ENCODE peak calls at places on chromosomes 2 and 18, in six cellular contexts. One of them, this sample, is unnamed.

GRCh38 chr2:190352668-190353536 is 9.5 kb downstream of the INPP1 start:
- DNase-seq in fibroblast of pulmonary artery: no peak
- DNase-seq in HFF-Myc: no peak
- DNase-seq in lower leg skin: no peak
- DNase-seq in right lobe of liver: peak
- DNase-seq in fibroblast of the aortic adventitia: peak
- DNase-seq in this sample: no peak

GRCh38 chr2:20148411-20148810 is 76.5 kb downstream of the SDC1 start:
- DNase-seq in fibroblast of pulmonary artery: no peak
- DNase-seq in HFF-Myc: no peak
- DNase-seq in lower leg skin: no peak
- DNase-seq in right lobe of liver: no peak
- DNase-seq in fibroblast of the aortic adventitia: no peak
- DNase-seq in this sample: no peak

GRCh38 chr2:37653805-37654378 is 17.6 kb downstream of the CDC42EP3 start:
- DNase-seq in fibroblast of pulmonary artery: no peak
- DNase-seq in HFF-Myc: no peak
- DNase-seq in lower leg skin: peak
- DNase-seq in right lobe of liver: peak
- DNase-seq in fibroblast of the aortic adventitia: no peak
- DNase-seq in this sample: no peak

GRCh38 chr2:85886585-85886984 is 2.2 kb downstream of the ST3GAL5 start:
- DNase-seq in fibroblast of pulmonary artery: peak
- DNase-seq in HFF-Myc: peak
- DNase-seq in lower leg skin: peak
- DNase-seq in right lobe of liver: no peak
- DNase-seq in fibroblast of the aortic adventitia: peak
- DNase-seq in this sample: peak

GRCh38 chr18:23283933-23284430 is 148.7 kb downstream of the CABLES1 start:
- DNase-seq in fibroblast of pulmonary artery: peak
- DNase-seq in HFF-Myc: no peak
- DNase-seq in lower leg skin: no peak
- DNase-seq in right lobe of liver: no peak
- DNase-seq in fibroblast of the aortic adventitia: peak
- DNase-seq in this sample: peak

GRCh38 chr18:79965119-79965902 is 868 bp downstream of the HSBP1L1 start:
- DNase-seq in fibroblast of pulmonary artery: peak
- DNase-seq in HFF-Myc: peak
- DNase-seq in lower leg skin: no peak
- DNase-seq in right lobe of liver: peak
- DNase-seq in fibroblast of the aortic adventitia: peak
- DNase-seq in this sample: peak

GRCh38 chr2:138919336-138919735 is 139.1 kb upstream of the NXPH2 start:
- DNase-seq in fibroblast of pulmonary artery: no peak
- DNase-seq in HFF-Myc: no peak
- DNase-seq in lower leg skin: no peak
- DNase-seq in right lobe of liver: no peak
- DNase-seq in fibroblast of the aortic adventitia: no peak
- DNase-seq in this sample: no peak

GRCh38 chr2:3408781-3409180 is 29.3 kb downstream of the TRAPPC12 start:
- DNase-seq in fibroblast of pulmonary artery: no peak
- DNase-seq in HFF-Myc: no peak
- DNase-seq in lower leg skin: no peak
- DNase-seq in right lobe of liver: no peak
- DNase-seq in fibroblast of the aortic adventitia: no peak
- DNase-seq in this sample: no peak

GRCh38 chr2:127535422-127535901 is at the start of gene MYO7B:
- DNase-seq in fibroblast of pulmonary artery: no peak
- DNase-seq in HFF-Myc: no peak
- DNase-seq in lower leg skin: no peak
- DNase-seq in right lobe of liver: no peak
- DNase-seq in fibroblast of the aortic adventitia: no peak
- DNase-seq in this sample: no peak

GRCh38 chr2:37388074-37388473 is 43.6 kb downstream of the QPCT start:
- DNase-seq in fibroblast of pulmonary artery: peak
- DNase-seq in HFF-Myc: no peak
- DNase-seq in lower leg skin: no peak
- DNase-seq in right lobe of liver: no peak
- DNase-seq in fibroblast of the aortic adventitia: peak
- DNase-seq in this sample: peak

GRCh38 chr18:55587341-55588000 is 521 bp downstream of the TCF4 start:
- DNase-seq in fibroblast of pulmonary artery: peak
- DNase-seq in HFF-Myc: peak
- DNase-seq in lower leg skin: peak
- DNase-seq in right lobe of liver: peak
- DNase-seq in fibroblast of the aortic adventitia: peak
- DNase-seq in this sample: no peak

GRCh38 chr18:31042068-31042390 is 513 bp downstream of the DSC3 start:
- DNase-seq in fibroblast of pulmonary artery: no peak
- DNase-seq in HFF-Myc: no peak
- DNase-seq in lower leg skin: no peak
- DNase-seq in right lobe of liver: no peak
- DNase-seq in fibroblast of the aortic adventitia: no peak
- DNase-seq in this sample: no peak

GRCh38 chr2:63735931-63736820 is 105.5 kb upstream of the UGP2 start:
- DNase-seq in fibroblast of pulmonary artery: peak
- DNase-seq in HFF-Myc: peak
- DNase-seq in lower leg skin: no peak
- DNase-seq in right lobe of liver: no peak
- DNase-seq in fibroblast of the aortic adventitia: peak
- DNase-seq in this sample: peak

GRCh38 chr2:183229386-183229785 is 105.1 kb downstream of the NUP35 start:
- DNase-seq in fibroblast of pulmonary artery: peak
- DNase-seq in HFF-Myc: no peak
- DNase-seq in lower leg skin: no peak
- DNase-seq in right lobe of liver: no peak
- DNase-seq in fibroblast of the aortic adventitia: no peak
- DNase-seq in this sample: peak

GRCh38 chr2:221850076-221850475 is 278.0 kb upstream of the EPHA4 start:
- DNase-seq in fibroblast of pulmonary artery: no peak
- DNase-seq in HFF-Myc: no peak
- DNase-seq in lower leg skin: no peak
- DNase-seq in right lobe of liver: no peak
- DNase-seq in fibroblast of the aortic adventitia: peak
- DNase-seq in this sample: no peak

GRCh38 chr2:228762565-228762964 is 508.5 kb downstream of the PID1 start:
- DNase-seq in fibroblast of pulmonary artery: no peak
- DNase-seq in HFF-Myc: no peak
- DNase-seq in lower leg skin: no peak
- DNase-seq in right lobe of liver: no peak
- DNase-seq in fibroblast of the aortic adventitia: no peak
- DNase-seq in this sample: no peak

GRCh38 chr18:74515620-74516231 is 18.6 kb upstream of the CNDP1 start:
- DNase-seq in fibroblast of pulmonary artery: no peak
- DNase-seq in HFF-Myc: no peak
- DNase-seq in lower leg skin: no peak
- DNase-seq in right lobe of liver: peak
- DNase-seq in fibroblast of the aortic adventitia: no peak
- DNase-seq in this sample: no peak

GRCh38 chr2:147530033-147530432 is 314.8 kb upstream of the ACVR2A start:
- DNase-seq in fibroblast of pulmonary artery: no peak
- DNase-seq in HFF-Myc: no peak
- DNase-seq in lower leg skin: no peak
- DNase-seq in right lobe of liver: no peak
- DNase-seq in fibroblast of the aortic adventitia: no peak
- DNase-seq in this sample: no peak

GRCh38 chr2:39640107-39640506 is 25.6 kb upstream of the TMEM178A start:
- DNase-seq in fibroblast of pulmonary artery: no peak
- DNase-seq in HFF-Myc: no peak
- DNase-seq in lower leg skin: no peak
- DNase-seq in right lobe of liver: peak
- DNase-seq in fibroblast of the aortic adventitia: no peak
- DNase-seq in this sample: no peak

GRCh38 chr2:96099861-96100798 is 16.2 kb downstream of the ADRA2B start:
- DNase-seq in fibroblast of pulmonary artery: no peak
- DNase-seq in HFF-Myc: no peak
- DNase-seq in lower leg skin: no peak
- DNase-seq in right lobe of liver: peak
- DNase-seq in fibroblast of the aortic adventitia: no peak
- DNase-seq in this sample: no peak

GRCh38 chr2:207437136-207437856 is 92.5 kb upstream of the CREB1 start:
- DNase-seq in fibroblast of pulmonary artery: no peak
- DNase-seq in HFF-Myc: no peak
- DNase-seq in lower leg skin: no peak
- DNase-seq in right lobe of liver: no peak
- DNase-seq in fibroblast of the aortic adventitia: no peak
- DNase-seq in this sample: no peak

GRCh38 chr2:172927381-172928357 is 148.0 kb upstream of the MAP3K20 start:
- DNase-seq in fibroblast of pulmonary artery: peak
- DNase-seq in HFF-Myc: no peak
- DNase-seq in lower leg skin: peak
- DNase-seq in right lobe of liver: no peak
- DNase-seq in fibroblast of the aortic adventitia: peak
- DNase-seq in this sample: peak

GRCh38 chr18:13233746-13234527 is 15.4 kb downstream of the LDLRAD4 start:
- DNase-seq in fibroblast of pulmonary artery: no peak
- DNase-seq in HFF-Myc: no peak
- DNase-seq in lower leg skin: no peak
- DNase-seq in right lobe of liver: peak
- DNase-seq in fibroblast of the aortic adventitia: no peak
- DNase-seq in this sample: no peak

GRCh38 chr18:75247601-75248421 is 37.2 kb downstream of the TSHZ1 start:
- DNase-seq in fibroblast of pulmonary artery: peak
- DNase-seq in HFF-Myc: no peak
- DNase-seq in lower leg skin: no peak
- DNase-seq in right lobe of liver: no peak
- DNase-seq in fibroblast of the aortic adventitia: peak
- DNase-seq in this sample: peak

GRCh38 chr2:164661349-164661748 is 40.1 kb upstream of the GRB14 start:
- DNase-seq in fibroblast of pulmonary artery: peak
- DNase-seq in HFF-Myc: no peak
- DNase-seq in lower leg skin: no peak
- DNase-seq in right lobe of liver: no peak
- DNase-seq in fibroblast of the aortic adventitia: peak
- DNase-seq in this sample: no peak

GRCh38 chr2:17223171-17223570 is 295.1 kb downstream of the RAD51AP2 start:
- DNase-seq in fibroblast of pulmonary artery: no peak
- DNase-seq in HFF-Myc: no peak
- DNase-seq in lower leg skin: no peak
- DNase-seq in right lobe of liver: no peak
- DNase-seq in fibroblast of the aortic adventitia: no peak
- DNase-seq in this sample: no peak

GRCh38 chr2:28610583-28611201 is 114.8 kb downstream of the PLB1 start:
- DNase-seq in fibroblast of pulmonary artery: peak
- DNase-seq in HFF-Myc: peak
- DNase-seq in lower leg skin: peak
- DNase-seq in right lobe of liver: no peak
- DNase-seq in fibroblast of the aortic adventitia: peak
- DNase-seq in this sample: peak

GRCh38 chr2:165470351-165470750 is 853 bp downstream of the CSRNP3 start:
- DNase-seq in fibroblast of pulmonary artery: no peak
- DNase-seq in HFF-Myc: no peak
- DNase-seq in lower leg skin: no peak
- DNase-seq in right lobe of liver: no peak
- DNase-seq in fibroblast of the aortic adventitia: no peak
- DNase-seq in this sample: no peak

DNA sequence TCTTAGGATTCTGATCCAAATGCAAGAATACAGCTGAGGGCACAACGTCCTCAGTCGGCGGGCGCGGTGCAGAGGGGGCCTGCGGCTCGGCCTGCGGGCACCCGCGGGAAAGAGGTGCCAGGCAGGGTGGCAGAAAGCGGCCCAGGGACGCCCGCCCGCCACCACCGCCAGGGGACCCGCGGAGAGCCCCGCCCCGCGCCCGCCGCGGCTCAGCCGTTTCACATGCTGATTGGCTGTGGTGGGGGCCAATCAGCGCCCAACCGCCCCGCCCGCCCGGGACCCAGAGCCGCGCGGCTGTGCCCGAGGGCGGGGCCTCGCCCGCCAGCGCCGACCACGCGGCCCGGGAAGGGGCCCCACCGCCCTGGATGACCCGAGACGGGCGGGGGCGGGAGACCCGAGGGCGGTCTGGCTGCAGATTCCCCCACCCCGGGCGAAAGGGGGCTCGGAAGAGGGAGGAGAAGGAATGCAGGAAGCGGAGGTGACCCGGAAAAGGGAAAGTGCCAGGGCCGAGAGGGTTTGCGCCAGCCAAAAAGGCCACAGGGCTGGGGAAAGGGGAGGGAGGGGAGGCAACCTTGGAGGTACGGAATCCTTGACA is 8.0 kb downstream of the IRS1 start:
- DNase-seq in fibroblast of pulmonary artery: peak
- DNase-seq in HFF-Myc: no peak
- DNase-seq in lower leg skin: peak
- DNase-seq in right lobe of liver: peak
- DNase-seq in fibroblast of the aortic adventitia: peak
- DNase-seq in this sample: peak
- TF ChIP-seq CTCF in fibroblast of pulmonary artery: no peak
- TF ChIP-seq CTCF in HFF-Myc: peak
- TF ChIP-seq CTCF in lower leg skin: no peak
- TF ChIP-seq CTCF in right lobe of liver: peak
- TF ChIP-seq CTCF in fibroblast of the aortic adventitia: peak
- TF ChIP-seq CTCF in this sample: peak

GRCh38 chr2:199458017-199458805 is 472 bp upstream of the SATB2 start:
- DNase-seq in fibroblast of pulmonary artery: peak
- DNase-seq in HFF-Myc: no peak
- DNase-seq in lower leg skin: no peak
- DNase-seq in right lobe of liver: peak
- DNase-seq in fibroblast of the aortic adventitia: no peak
- DNase-seq in this sample: peak

GRCh38 chr2:199458806-199459285 is 1.1 kb upstream of the SATB2 start:
- DNase-seq in fibroblast of pulmonary artery: peak
- DNase-seq in HFF-Myc: no peak
- DNase-seq in lower leg skin: no peak
- DNase-seq in right lobe of liver: no peak
- DNase-seq in fibroblast of the aortic adventitia: peak
- DNase-seq in this sample: no peak

GRCh38 chr2:199460808-199461454 is 3.2 kb upstream of the SATB2 start:
- DNase-seq in fibroblast of pulmonary artery: no peak
- DNase-seq in HFF-Myc: no peak
- DNase-seq in lower leg skin: no peak
- DNase-seq in right lobe of liver: no peak
- DNase-seq in fibroblast of the aortic adventitia: peak
- DNase-seq in this sample: no peak

GRCh38 chr2:199460101-199460671 is 2.4 kb upstream of the SATB2 start:
- DNase-seq in fibroblast of pulmonary artery: peak
- DNase-seq in HFF-Myc: no peak
- DNase-seq in lower leg skin: no peak
- DNase-seq in right lobe of liver: no peak
- DNase-seq in fibroblast of the aortic adventitia: peak
- DNase-seq in this sample: peak

GRCh38 chr2:199459286-199460100 is 1.8 kb upstream of the SATB2 start:
- DNase-seq in fibroblast of pulmonary artery: peak
- DNase-seq in HFF-Myc: peak
- DNase-seq in lower leg skin: peak
- DNase-seq in right lobe of liver: peak
- DNase-seq in fibroblast of the aortic adventitia: peak
- DNase-seq in this sample: peak
- TF ChIP-seq CTCF in fibroblast of pulmonary artery: no peak
- TF ChIP-seq CTCF in HFF-Myc: no peak
- TF ChIP-seq CTCF in lower leg skin: no peak
- TF ChIP-seq CTCF in right lobe of liver: no peak
- TF ChIP-seq CTCF in fibroblast of the aortic adventitia: no peak
- TF ChIP-seq CTCF in this sample: no peak

GRCh38 chr2:22110244-22110651 is 986.5 kb downstream of the TDRD15 start:
- DNase-seq in fibroblast of pulmonary artery: no peak
- DNase-seq in HFF-Myc: no peak
- DNase-seq in lower leg skin: no peak
- DNase-seq in right lobe of liver: no peak
- DNase-seq in fibroblast of the aortic adventitia: no peak
- DNase-seq in this sample: no peak
- TF ChIP-seq CTCF in fibroblast of pulmonary artery: no peak
- TF ChIP-seq CTCF in HFF-Myc: no peak
- TF ChIP-seq CTCF in lower leg skin: no peak
- TF ChIP-seq CTCF in right lobe of liver: no peak
- TF ChIP-seq CTCF in fibroblast of the aortic adventitia: no peak
- TF ChIP-seq CTCF in this sample: no peak

GRCh38 chr2:84041494-84041893 is 417.6 kb downstream of the SUCLG1 start:
- DNase-seq in fibroblast of pulmonary artery: no peak
- DNase-seq in HFF-Myc: no peak
- DNase-seq in lower leg skin: no peak
- DNase-seq in right lobe of liver: no peak
- DNase-seq in fibroblast of the aortic adventitia: no peak
- DNase-seq in this sample: no peak
- TF ChIP-seq CTCF in fibroblast of pulmonary artery: no peak
- TF ChIP-seq CTCF in HFF-Myc: no peak
- TF ChIP-seq CTCF in lower leg skin: no peak
- TF ChIP-seq CTCF in right lobe of liver: no peak
- TF ChIP-seq CTCF in fibroblast of the aortic adventitia: no peak
- TF ChIP-seq CTCF in this sample: no peak

This sample was measured in HFFc6.